ENCODE peak calls at places on chromosomes 12 and 14, in nine cellular contexts. One of them, this sample, is unnamed.

GRCh38 chr12:6871052-6871957 is 1.8 kb downstream of the SPSB2 start:
- DNase-seq in endothelial cell: no peak
- DNase-seq in lower lobe of right lung: no peak
- DNase-seq in substantia nigra: peak
- DNase-seq in glomerular endothelial cell: no peak
- DNase-seq in H9: peak
- DNase-seq in fibroblast of pulmonary artery: no peak
- DNase-seq in T follicular helper cell: no peak
- DNase-seq in dorsolateral prefrontal cortex: no peak
- DNase-seq in this sample: no peak

GRCh38 chr14:22276913-22277816 is 311.9 kb downstream of the DAD1 start:
- DNase-seq in H9: no peak
- DNase-seq in fibroblast of pulmonary artery: peak
- DNase-seq in endothelial cell: no peak
- DNase-seq in dorsolateral prefrontal cortex: no peak
- DNase-seq in lower lobe of right lung: no peak
- DNase-seq in substantia nigra: no peak
- DNase-seq in T follicular helper cell: no peak
- DNase-seq in glomerular endothelial cell: no peak
- DNase-seq in this sample: no peak

GRCh38 chr12:132355742-132356681 is 26.6 kb upstream of the GALNT9 start:
- DNase-seq in endothelial cell: no peak
- DNase-seq in dorsolateral prefrontal cortex: no peak
- DNase-seq in H9: no peak
- DNase-seq in lower lobe of right lung: peak
- DNase-seq in fibroblast of pulmonary artery: no peak
- DNase-seq in glomerular endothelial cell: no peak
- DNase-seq in T follicular helper cell: no peak
- DNase-seq in substantia nigra: no peak
- DNase-seq in this sample: no peak

GRCh38 chr12:48389409-48389808 is 38.7 kb upstream of the ZNF641 start:
- DNase-seq in glomerular endothelial cell: no peak
- DNase-seq in T follicular helper cell: no peak
- DNase-seq in dorsolateral prefrontal cortex: no peak
- DNase-seq in lower lobe of right lung: no peak
- DNase-seq in substantia nigra: no peak
- DNase-seq in endothelial cell: no peak
- DNase-seq in H9: no peak
- DNase-seq in fibroblast of pulmonary artery: no peak
- DNase-seq in this sample: no peak

GRCh38 chr14:88613552-88614010 is 50.7 kb downstream of the ZC3H14 start:
- DNase-seq in endothelial cell: no peak
- DNase-seq in H9: no peak
- DNase-seq in glomerular endothelial cell: no peak
- DNase-seq in substantia nigra: no peak
- DNase-seq in fibroblast of pulmonary artery: peak
- DNase-seq in lower lobe of right lung: no peak
- DNase-seq in T follicular helper cell: no peak
- DNase-seq in dorsolateral prefrontal cortex: no peak
- DNase-seq in this sample: no peak

GRCh38 chr14:75018684-75019083 is 16.0 kb downstream of the EIF2B2 start:
- DNase-seq in lower lobe of right lung: no peak
- DNase-seq in glomerular endothelial cell: no peak
- DNase-seq in H9: no peak
- DNase-seq in dorsolateral prefrontal cortex: no peak
- DNase-seq in substantia nigra: no peak
- DNase-seq in endothelial cell: no peak
- DNase-seq in fibroblast of pulmonary artery: no peak
- DNase-seq in T follicular helper cell: no peak
- DNase-seq in this sample: no peak

GRCh38 chr12:27274706-27275105 is 30.6 kb downstream of the STK38L start:
- DNase-seq in T follicular helper cell: no peak
- DNase-seq in fibroblast of pulmonary artery: peak
- DNase-seq in lower lobe of right lung: no peak
- DNase-seq in dorsolateral prefrontal cortex: no peak
- DNase-seq in glomerular endothelial cell: no peak
- DNase-seq in substantia nigra: no peak
- DNase-seq in H9: no peak
- DNase-seq in endothelial cell: no peak
- DNase-seq in this sample: no peak

GRCh38 chr14:20415723-20416622 is 2.7 kb upstream of the TEP1 start:
- DNase-seq in dorsolateral prefrontal cortex: no peak
- DNase-seq in H9: no peak
- DNase-seq in endothelial cell: peak
- DNase-seq in substantia nigra: no peak
- DNase-seq in fibroblast of pulmonary artery: peak
- DNase-seq in T follicular helper cell: no peak
- DNase-seq in lower lobe of right lung: no peak
- DNase-seq in glomerular endothelial cell: no peak
- DNase-seq in this sample: no peak

GRCh38 chr14:52338282-52338681 is 24.2 kb downstream of the PTGER2 start:
- DNase-seq in lower lobe of right lung: no peak
- DNase-seq in fibroblast of pulmonary artery: peak
- DNase-seq in glomerular endothelial cell: no peak
- DNase-seq in H9: no peak
- DNase-seq in substantia nigra: no peak
- DNase-seq in endothelial cell: no peak
- DNase-seq in dorsolateral prefrontal cortex: no peak
- DNase-seq in T follicular helper cell: no peak
- DNase-seq in this sample: no peak

GRCh38 chr12:108295631-108296030 is 43.5 kb downstream of the CMKLR1 start:
- DNase-seq in T follicular helper cell: no peak
- DNase-seq in substantia nigra: no peak
- DNase-seq in lower lobe of right lung: no peak
- DNase-seq in dorsolateral prefrontal cortex: no peak
- DNase-seq in endothelial cell: no peak
- DNase-seq in glomerular endothelial cell: no peak
- DNase-seq in H9: no peak
- DNase-seq in fibroblast of pulmonary artery: no peak
- DNase-seq in this sample: no peak

GRCh38 chr14:30005114-30005698 is 77.6 kb upstream of the PRKD1 start:
- DNase-seq in T follicular helper cell: no peak
- DNase-seq in endothelial cell: peak
- DNase-seq in substantia nigra: no peak
- DNase-seq in H9: no peak
- DNase-seq in glomerular endothelial cell: peak
- DNase-seq in fibroblast of pulmonary artery: peak
- DNase-seq in dorsolateral prefrontal cortex: no peak
- DNase-seq in lower lobe of right lung: no peak
- DNase-seq in this sample: no peak

GRCh38 chr12:59283012-59283411 is 312.8 kb upstream of the SLC16A7 start:
- DNase-seq in T follicular helper cell: no peak
- DNase-seq in dorsolateral prefrontal cortex: no peak
- DNase-seq in substantia nigra: no peak
- DNase-seq in fibroblast of pulmonary artery: no peak
- DNase-seq in lower lobe of right lung: no peak
- DNase-seq in H9: peak
- DNase-seq in glomerular endothelial cell: no peak
- DNase-seq in endothelial cell: no peak
- DNase-seq in this sample: no peak

GRCh38 chr14:59484611-59485174 is 376 bp downstream of the JKAMP start:
- DNase-seq in T follicular helper cell: no peak
- DNase-seq in lower lobe of right lung: no peak
- DNase-seq in fibroblast of pulmonary artery: peak
- DNase-seq in H9: no peak
- DNase-seq in glomerular endothelial cell: no peak
- DNase-seq in substantia nigra: no peak
- DNase-seq in dorsolateral prefrontal cortex: no peak
- DNase-seq in endothelial cell: no peak
- DNase-seq in this sample: no peak

GRCh38 chr12:55743131-55743921 is 404 bp downstream of the GDF11 start:
- DNase-seq in T follicular helper cell: peak
- DNase-seq in dorsolateral prefrontal cortex: no peak
- DNase-seq in lower lobe of right lung: peak
- DNase-seq in substantia nigra: peak
- DNase-seq in H9: peak
- DNase-seq in fibroblast of pulmonary artery: peak
- DNase-seq in glomerular endothelial cell: no peak
- DNase-seq in endothelial cell: peak
- DNase-seq in this sample: no peak

GRCh38 chr14:55427439-55427838 is 13.0 kb downstream of the TBPL2 start:
- DNase-seq in glomerular endothelial cell: no peak
- DNase-seq in fibroblast of pulmonary artery: no peak
- DNase-seq in H9: no peak
- DNase-seq in lower lobe of right lung: no peak
- DNase-seq in endothelial cell: no peak
- DNase-seq in T follicular helper cell: no peak
- DNase-seq in substantia nigra: no peak
- DNase-seq in dorsolateral prefrontal cortex: no peak
- DNase-seq in this sample: no peak

GRCh38 chr12:115225845-115226244 is 541.9 kb upstream of the TBX3 start:
- DNase-seq in H9: no peak
- DNase-seq in T follicular helper cell: no peak
- DNase-seq in glomerular endothelial cell: no peak
- DNase-seq in substantia nigra: no peak
- DNase-seq in lower lobe of right lung: no peak
- DNase-seq in fibroblast of pulmonary artery: no peak
- DNase-seq in dorsolateral prefrontal cortex: no peak
- DNase-seq in endothelial cell: no peak
- DNase-seq in this sample: no peak

GRCh38 chr12:52119398-52120254 is 40.1 kb downstream of the SMIM41 start:
- DNase-seq in lower lobe of right lung: no peak
- DNase-seq in dorsolateral prefrontal cortex: no peak
- DNase-seq in substantia nigra: no peak
- DNase-seq in fibroblast of pulmonary artery: peak
- DNase-seq in H9: peak
- DNase-seq in endothelial cell: peak
- DNase-seq in T follicular helper cell: peak
- DNase-seq in glomerular endothelial cell: no peak
- DNase-seq in this sample: no peak

GRCh38 chr12:69897744-69898143 is 72.7 kb downstream of the MYRFL start:
- DNase-seq in dorsolateral prefrontal cortex: no peak
- DNase-seq in substantia nigra: no peak
- DNase-seq in T follicular helper cell: no peak
- DNase-seq in lower lobe of right lung: no peak
- DNase-seq in glomerular endothelial cell: no peak
- DNase-seq in fibroblast of pulmonary artery: peak
- DNase-seq in endothelial cell: no peak
- DNase-seq in H9: peak
- DNase-seq in this sample: peak

GRCh38 chr12:27785882-27786570 is 6.0 kb upstream of the MANSC4 start:
- DNase-seq in T follicular helper cell: no peak
- DNase-seq in H9: no peak
- DNase-seq in lower lobe of right lung: no peak
- DNase-seq in fibroblast of pulmonary artery: peak
- DNase-seq in endothelial cell: no peak
- DNase-seq in dorsolateral prefrontal cortex: no peak
- DNase-seq in substantia nigra: no peak
- DNase-seq in glomerular endothelial cell: peak
- DNase-seq in this sample: no peak

GRCh38 chr14:73311710-73312035 is 74.4 kb downstream of the PAPLN start:
- DNase-seq in lower lobe of right lung: no peak
- DNase-seq in substantia nigra: no peak
- DNase-seq in endothelial cell: no peak
- DNase-seq in T follicular helper cell: no peak
- DNase-seq in H9: no peak
- DNase-seq in glomerular endothelial cell: no peak
- DNase-seq in fibroblast of pulmonary artery: peak
- DNase-seq in dorsolateral prefrontal cortex: no peak
- DNase-seq in this sample: no peak

GRCh38 chr14:68824517-68825347 is 31.9 kb upstream of the ZFP36L1 start:
- DNase-seq in fibroblast of pulmonary artery: peak
- DNase-seq in dorsolateral prefrontal cortex: peak
- DNase-seq in substantia nigra: peak
- DNase-seq in lower lobe of right lung: peak
- DNase-seq in endothelial cell: peak
- DNase-seq in glomerular endothelial cell: no peak
- DNase-seq in T follicular helper cell: no peak
- DNase-seq in H9: peak
- DNase-seq in this sample: peak

GRCh38 chr14:99077076-99077843 is 194.7 kb downstream of the BCL11B start:
- DNase-seq in glomerular endothelial cell: no peak
- DNase-seq in T follicular helper cell: no peak
- DNase-seq in endothelial cell: no peak
- DNase-seq in H9: no peak
- DNase-seq in dorsolateral prefrontal cortex: no peak
- DNase-seq in substantia nigra: no peak
- DNase-seq in lower lobe of right lung: no peak
- DNase-seq in fibroblast of pulmonary artery: no peak
- DNase-seq in this sample: no peak

GRCh38 chr12:53751336-53752191 is at the start of gene CISTR:
- DNase-seq in fibroblast of pulmonary artery: no peak
- DNase-seq in T follicular helper cell: no peak
- DNase-seq in H9: peak
- DNase-seq in substantia nigra: peak
- DNase-seq in endothelial cell: no peak
- DNase-seq in glomerular endothelial cell: no peak
- DNase-seq in lower lobe of right lung: peak
- DNase-seq in dorsolateral prefrontal cortex: peak
- DNase-seq in this sample: no peak

GRCh38 chr12:43028826-43029225 is 439.3 kb upstream of the PRICKLE1 start:
- DNase-seq in fibroblast of pulmonary artery: no peak
- DNase-seq in H9: no peak
- DNase-seq in substantia nigra: no peak
- DNase-seq in lower lobe of right lung: no peak
- DNase-seq in T follicular helper cell: no peak
- DNase-seq in dorsolateral prefrontal cortex: no peak
- DNase-seq in glomerular endothelial cell: no peak
- DNase-seq in endothelial cell: no peak
- DNase-seq in this sample: no peak